ENCODE peak calls at places on chromosome 21, in four cellular contexts. F is GM23338, T is astrocyte of the spinal cord, B is GM06990. V is an unnamed sample.

GRCh38 chr21:26833011-26833410 is 12.2 kb downstream of the ADAMTS1 start:
- DNase-seq in F (no peak), T (no peak), B (no peak), V (no peak)

GRCh38 chr21:14474995-14475394 is 71.1 kb downstream of the SAMSN1 start:
- DNase-seq in F (no peak), T (no peak), B (no peak), V (no peak)

GRCh38 chr21:44548922-44549321 is 2.4 kb downstream of the KRTAP10-2 start:
- DNase-seq in F (peak), T (no peak), B (no peak), V (no peak)

GRCh38 chr21:45986316-45987051 is 4.9 kb downstream of the COL6A1 start:
- DNase-seq in F (no peak), T (no peak), B (peak), V (no peak)

GRCh38 chr21:46048926-46049889 is 48.7 kb upstream of the COL6A2 start:
- DNase-seq in F (peak), T (peak), B (no peak), V (no peak)

GRCh38 chr21:26127073-26127814 is 43.3 kb downstream of the APP start:
- DNase-seq in F (no peak), T (no peak), B (no peak), V (no peak)

GRCh38 chr21:44521301-44521927 is 18.6 kb downstream of the KRTAP10-1 start:
- DNase-seq in F (no peak), T (no peak), B (no peak), V (no peak)

GRCh38 chr21:46229133-46229922 is 754 bp upstream of the LSS start:
- DNase-seq in F (peak), T (no peak), B (no peak), V (no peak)

GRCh38 chr21:30146558-30147282 is 19.9 kb downstream of the CLDN17 start:
- DNase-seq in F (no peak), T (no peak), B (no peak), V (no peak)

GRCh38 chr21:20306836-20307235 is 691.4 kb upstream of the NCAM2 start:
- DNase-seq in F (no peak), T (no peak), B (no peak), V (no peak)

GRCh38 chr21:33396966-33397365 is 6.2 kb upstream of the IFNGR2 start:
- DNase-seq in F (no peak), T (peak), B (no peak), V (no peak)

GRCh38 chr21:36747815-36748381 is 49.0 kb downstream of the SIM2 start:
- DNase-seq in F (peak), T (no peak), B (peak), V (peak)

GRCh38 chr21:32377991-32378390 is 14.8 kb downstream of the URB1 start:
- DNase-seq in F (no peak), T (no peak), B (no peak), V (no peak)

GRCh38 chr21:40421121-40421520 is 425.8 kb downstream of the DSCAM start:
- DNase-seq in F (no peak), T (no peak), B (no peak), V (no peak)

GRCh38 chr21:15094706-15095105 is 29.9 kb upstream of the NRIP1 start:
- DNase-seq in F (no peak), T (no peak), B (no peak), V (no peak)

GRCh38 chr21:45012661-45013270 is 61.6 kb upstream of the ADARB1 start:
- DNase-seq in F (peak), T (no peak), B (no peak), V (no peak)

GRCh38 chr21:44518684-44519083 is 21.3 kb downstream of the KRTAP10-1 start:
- DNase-seq in F (no peak), T (no peak), B (no peak), V (no peak)

GRCh38 chr21:25368531-25368930 is 238.8 kb downstream of the MRPL39 start:
- DNase-seq in F (no peak), T (no peak), B (no peak), V (no peak)

GRCh38 chr21:41716756-41717155 is 50.1 kb downstream of the RIPK4 start:
- DNase-seq in F (no peak), T (no peak), B (no peak), V (no peak)

GRCh38 chr21:23160914-23161313 is 2162.7 kb downstream of the NCAM2 start:
- DNase-seq in F (no peak), T (no peak), B (no peak), V (no peak)
- TF ChIP-seq CTCF in F (peak), T (no peak), B (no peak), V (no peak)

DNA sequence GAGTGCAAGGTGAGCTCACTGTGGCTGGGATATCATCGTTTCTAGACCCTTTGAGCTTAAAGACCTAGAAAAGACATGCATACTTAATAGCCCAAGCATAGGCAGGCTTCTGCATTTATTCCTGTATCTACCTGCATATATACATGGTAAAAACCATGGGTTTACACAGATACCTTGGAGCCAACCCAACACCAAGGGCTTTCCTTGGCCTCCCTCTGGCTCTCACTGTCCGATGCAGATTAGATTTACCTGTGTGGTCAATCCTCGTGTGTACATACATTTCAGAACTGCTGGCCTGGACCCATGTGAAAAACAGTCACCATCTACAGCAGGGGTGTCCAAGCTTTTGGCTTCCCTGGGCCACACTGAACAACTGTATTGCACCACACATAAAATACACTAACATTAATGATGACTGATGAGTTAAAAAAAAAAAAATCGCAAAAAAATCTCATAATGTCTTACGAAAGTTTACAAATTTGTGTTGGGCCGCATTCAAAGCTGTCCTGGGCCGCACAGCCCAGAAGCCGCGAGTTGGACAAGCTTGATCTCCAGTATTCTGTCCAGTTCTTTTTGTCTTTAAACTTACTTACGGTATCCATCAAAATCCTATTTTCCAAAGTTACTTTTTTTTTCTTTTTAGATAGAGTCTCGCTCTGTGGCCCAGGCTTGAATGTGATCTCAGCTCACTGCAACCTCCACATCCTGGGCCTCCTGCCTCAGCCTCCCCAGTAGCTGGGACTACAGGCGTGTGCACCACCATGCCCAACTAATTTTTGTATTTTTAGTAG is 43.5 kb downstream of the WDR4 start:
- DNase-seq in F (no peak), T (no peak), B (no peak), V (no peak)
- TF ChIP-seq CTCF in F (no peak), T (no peak), B (no peak), V (no peak)

DNA sequence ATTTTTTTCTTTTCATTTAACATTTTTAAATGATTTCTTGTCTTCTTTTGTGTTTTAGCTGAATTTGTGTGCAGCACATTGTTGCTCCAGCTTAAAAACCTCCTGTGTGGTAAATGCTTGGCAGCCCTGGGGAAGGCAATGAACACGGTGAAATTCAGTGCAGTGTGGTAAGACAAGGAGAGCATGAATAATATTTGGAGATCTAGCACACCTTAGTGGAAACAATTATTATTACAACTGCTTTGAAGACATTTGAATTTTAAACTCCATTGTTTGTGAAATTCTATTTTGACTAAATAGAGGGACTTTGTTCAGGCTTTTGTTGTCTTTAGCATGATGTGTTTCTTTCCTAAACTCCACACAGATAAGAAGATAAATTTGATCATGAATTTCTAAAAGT is 242.6 kb upstream of the CXADR start:
- DNase-seq in F (peak), T (peak), B (no peak), V (no peak)
- TF ChIP-seq CTCF in F (peak), T (no peak), B (no peak), V (no peak)

GRCh38 chr21:39010629-39011404 is 172.4 kb downstream of the PSMG1 start:
- DNase-seq in F (no peak), T (no peak), B (no peak), V (no peak)
- TF ChIP-seq CTCF in F (no peak), T (no peak), B (no peak), V (no peak)

GRCh38 chr21:17612023-17612564 is 607 bp downstream of the BTG3 start:
- DNase-seq in F (peak), T (no peak), B (peak), V (peak)

GRCh38 chr21:17611414-17612022 is 1.2 kb downstream of the BTG3 start:
- DNase-seq in F (peak), T (peak), B (peak), V (peak)

GRCh38 chr21:17610862-17611261 is 1.8 kb downstream of the BTG3 start:
- DNase-seq in F (no peak), T (no peak), B (no peak), V (no peak)

GRCh38 chr21:17612565-17613241 is at the start of gene BTG3:
- DNase-seq in F (peak), T (peak), B (peak), V (peak)

DNA sequence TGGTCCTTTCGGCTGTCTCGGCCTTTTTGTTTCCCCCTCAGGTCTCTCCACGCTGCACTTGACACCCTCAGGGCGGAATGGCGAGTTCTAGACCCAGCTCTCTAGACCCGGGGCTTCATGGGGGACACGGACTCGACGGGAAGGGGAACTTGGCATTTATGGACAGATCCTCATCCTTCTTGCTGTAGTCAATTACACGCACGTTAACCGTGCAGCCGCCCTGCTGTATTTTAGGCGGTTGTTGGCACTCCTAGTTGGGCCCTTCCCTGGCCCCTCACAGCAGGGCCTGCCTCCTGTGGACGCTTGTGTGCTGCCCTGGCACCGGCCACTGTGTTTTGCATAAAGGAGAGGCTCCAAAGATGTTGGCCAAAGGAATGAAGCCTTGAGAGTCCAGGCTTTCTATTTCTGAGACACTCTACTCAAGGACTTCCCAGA is 558 bp upstream of the BTG3 start:
- DNase-seq in F (no peak), T (peak), B (no peak), V (peak)
- TF ChIP-seq CTCF in F (no peak), T (no peak), B (no peak), V (no peak)

V was measured in GM10248.